ENCODE peak calls at places on chromosomes 2 and 18, in six cellular contexts. P is BE2C, N is AG04450, C is GM23338, O is body of pancreas, V is lung. X is an unnamed sample.
A peak's percentile ranks its signal among the peaks of the same experiment; 100 is the strongest.

GRCh38 chr2:73257425-73258125 is 23.5 kb downstream of the CCT7 start:
- DNase-seq in P (no peak), N (no peak), C (no peak), O (peak; percentile 30), V (no peak), X (no peak)

GRCh38 chr2:222479855-222480254 is 55.5 kb downstream of the SGPP2 start:
- DNase-seq in P (no peak), N (no peak), C (no peak), O (no peak), V (no peak), X (no peak)

GRCh38 chr2:58972737-58973136 is 731.6 kb upstream of the FANCL start:
- DNase-seq in P (no peak), N (no peak), C (no peak), O (no peak), V (no peak), X (no peak)

GRCh38 chr18:54444309-54444914 is 86.7 kb downstream of the C18orf54 start:
- DNase-seq in P (peak; percentile 26), N (peak; percentile 27), C (peak; percentile 87), O (peak; percentile 51), V (no peak), X (peak; percentile 51)

GRCh38 chr18:7021994-7022840 is 95.4 kb downstream of the LAMA1 start:
- DNase-seq in P (peak; percentile 32), N (no peak), C (no peak), O (peak; percentile 89), V (peak; percentile 49), X (peak; percentile 9)

GRCh38 chr2:188303363-188304031 is 11.8 kb downstream of the GULP1 start:
- DNase-seq in P (no peak), N (no peak), C (peak; percentile 92), O (no peak), V (no peak), X (peak; percentile 70)

GRCh38 chr2:28661589-28662001 is 90.0 kb upstream of the PPP1CB start:
- DNase-seq in P (peak; percentile 49), N (no peak), C (no peak), O (peak; percentile 84), V (peak; percentile 76), X (no peak)

GRCh38 chr2:102251042-102251848 is 60.1 kb upstream of the IL1RL1 start:
- DNase-seq in P (no peak), N (no peak), C (peak; percentile 83), O (peak; percentile 48), V (peak; percentile 55), X (no peak)

GRCh38 chr2:66730429-66730828 is 295.5 kb downstream of the MEIS1 start:
- DNase-seq in P (no peak), N (no peak), C (no peak), O (no peak), V (no peak), X (no peak)

GRCh38 chr2:235268535-235268934 is 225.3 kb upstream of the AGAP1 start:
- DNase-seq in P (no peak), N (peak; percentile 34), C (peak; percentile 22), O (no peak), V (no peak), X (no peak)

GRCh38 chr18:24862225-24862893 is 401.9 kb downstream of the HRH4 start:
- DNase-seq in P (no peak), N (no peak), C (peak; percentile 62), O (no peak), V (no peak), X (no peak)

GRCh38 chr18:75727479-75727878 is 300.0 kb upstream of the SMIM21 start:
- DNase-seq in P (peak; percentile 45), N (no peak), C (peak; percentile 86), O (peak; percentile 33), V (no peak), X (peak; percentile 3)

GRCh38 chr2:149166958-149167810 is 128.7 kb downstream of the LYPD6B start:
- DNase-seq in P (no peak), N (no peak), C (no peak), O (no peak), V (no peak), X (no peak)

GRCh38 chr2:206915136-206915535 is 24.2 kb upstream of the CPO start:
- DNase-seq in P (no peak), N (peak; percentile 49), C (no peak), O (no peak), V (no peak), X (peak; percentile 74)

GRCh38 chr2:46983065-46983801 is 67.6 kb upstream of the MCFD2 start:
- DNase-seq in P (no peak), N (no peak), C (no peak), O (peak; percentile 42), V (peak; percentile 38), X (no peak)

GRCh38 chr18:24398515-24398914 is 891 bp upstream of the OSBPL1A start:
- DNase-seq in P (no peak), N (no peak), C (peak; percentile 39), O (peak; percentile 5), V (no peak), X (peak; percentile 51)

GRCh38 chr2:943821-944220 is 6.8 kb upstream of the SNTG2 start:
- DNase-seq in P (no peak), N (no peak), C (no peak), O (no peak), V (peak; percentile 9), X (no peak)

GRCh38 chr2:44171018-44171417 is 2.3 kb downstream of the PPM1B start:
- DNase-seq in P (no peak), N (no peak), C (no peak), O (no peak), V (no peak), X (peak; percentile 24)

GRCh38 chr2:199404841-199405240 is 52.9 kb downstream of the SATB2 start:
- DNase-seq in P (no peak), N (no peak), C (no peak), O (no peak), V (no peak), X (peak; percentile 38)

GRCh38 chr2:217653240-217653639 is 349.6 kb downstream of the TNS1 start:
- DNase-seq in P (no peak), N (peak; percentile 55), C (no peak), O (peak; percentile 36), V (peak; percentile 40), X (peak; percentile 23)

GRCh38 chr2:195706161-195706900 is 49.3 kb downstream of the SLC39A10 start:
- DNase-seq in P (no peak), N (no peak), C (peak; percentile 70), O (no peak), V (no peak), X (no peak)

GRCh38 chr2:235665656-235666239 is 171.9 kb downstream of the AGAP1 start:
- DNase-seq in P (peak; percentile 38), N (no peak), C (peak; percentile 35), O (no peak), V (no peak), X (no peak)

GRCh38 chr2:221124542-221125235 is 447.4 kb downstream of the EPHA4 start:
- DNase-seq in P (no peak), N (no peak), C (peak; percentile 38), O (no peak), V (no peak), X (no peak)

GRCh38 chr18:40935423-40935822 is 1019.6 kb upstream of the PIK3C3 start:
- DNase-seq in P (no peak), N (no peak), C (peak; percentile 82), O (no peak), V (no peak), X (no peak)

GRCh38 chr18:26654173-26655009 is 106.0 kb upstream of the KCTD1 start:
- DNase-seq in P (no peak), N (no peak), C (no peak), O (no peak), V (no peak), X (no peak)

GRCh38 chr2:38794235-38794946 is 16.4 kb downstream of the GEMIN6 start:
- DNase-seq in P (no peak), N (no peak), C (no peak), O (no peak), V (no peak), X (no peak)

GRCh38 chr2:71531522-71532047 is 78.2 kb downstream of the DYSF start:
- DNase-seq in P (no peak), N (no peak), C (no peak), O (no peak), V (no peak), X (no peak)

GRCh38 chr2:150011336-150011735 is 423.8 kb upstream of the MMADHC start:
- DNase-seq in P (no peak), N (no peak), C (no peak), O (no peak), V (no peak), X (no peak)

GRCh38 chr2:241070811-241071676 is 31.0 kb downstream of the MTERF4 start:
- DNase-seq in P (no peak), N (no peak), C (no peak), O (no peak), V (no peak), X (no peak)

GRCh38 chr2:96594701-96595152 is 43.4 kb downstream of the KANSL3 start:
- DNase-seq in P (no peak), N (no peak), C (no peak), O (no peak), V (no peak), X (no peak)
- H3K4me3 ChIP-seq in P (no peak overlapping the region), N (no peak overlapping the region), C (no peak overlapping the region), O (no peak overlapping the region), V (no peak overlapping the region), X (no peak overlapping the region)

DNA sequence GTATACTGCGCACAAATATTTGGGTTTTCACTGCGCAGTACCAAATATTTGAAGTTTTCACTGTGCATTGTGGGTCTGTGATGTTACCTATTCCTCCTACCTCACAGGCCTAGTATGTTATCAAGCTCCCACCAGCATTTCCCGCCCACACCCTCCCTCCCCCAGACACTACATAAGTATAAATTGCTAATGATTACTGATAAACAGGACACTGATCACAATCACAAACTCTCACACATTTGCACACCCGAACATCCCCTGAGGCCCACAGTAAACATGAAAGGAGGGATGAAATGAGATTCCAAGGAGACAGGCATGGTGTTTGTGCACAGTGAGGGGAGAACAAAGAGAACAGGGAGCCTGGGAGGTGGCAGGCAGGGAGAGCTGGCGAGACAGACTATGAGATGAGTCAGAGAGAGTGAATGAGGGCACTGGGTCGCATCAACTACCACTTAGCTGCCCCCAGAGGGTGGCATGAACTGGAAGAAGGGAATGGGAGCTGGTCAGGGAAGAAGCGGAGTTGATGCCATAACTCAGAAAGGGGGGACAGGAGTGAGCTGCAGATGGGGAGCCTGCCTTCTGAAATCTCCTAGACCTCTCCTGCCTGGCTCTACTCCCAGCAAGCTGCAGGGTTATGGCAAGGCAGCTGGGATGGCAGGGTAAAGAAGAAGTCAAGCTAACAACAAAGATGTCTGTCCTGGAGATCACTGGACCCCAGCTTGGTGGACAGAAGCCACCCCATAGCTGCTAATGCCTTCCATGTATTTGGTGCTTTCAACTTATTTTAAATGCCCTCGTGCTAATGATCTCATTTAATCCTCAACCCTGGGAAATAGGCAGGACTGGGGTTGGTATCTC is 5.2 kb downstream of the KIF3C start:
- DNase-seq in P (peak; percentile 41), N (no peak), C (no peak), O (no peak), V (no peak), X (no peak)
- H3K4me3 ChIP-seq in P (no peak overlapping the region), N (peak overlapping the region; percentile 7), C (no peak overlapping the region), O (no peak overlapping the region), V (no peak overlapping the region), X (peak overlapping the region; percentile 16)

DNA sequence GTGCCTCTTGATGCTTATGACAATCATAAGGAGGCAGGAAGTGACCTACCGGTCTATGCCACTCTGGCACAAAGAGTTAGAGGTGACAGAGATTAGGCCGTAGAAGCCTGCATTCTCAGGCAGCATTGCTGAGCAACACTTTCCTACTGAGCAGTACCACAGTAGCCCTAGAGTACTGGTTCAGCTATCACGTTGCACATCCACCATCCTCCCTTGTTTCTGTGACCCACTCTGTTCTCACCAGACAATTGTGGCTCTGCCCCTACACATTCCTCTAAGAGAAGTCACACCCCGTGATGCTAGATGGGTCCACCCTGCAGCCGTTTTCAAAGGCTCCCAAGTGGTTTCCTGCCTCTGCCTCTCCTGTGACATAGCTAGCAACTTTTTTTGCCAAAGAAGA is 22.6 kb upstream of the SUCLG1 start:
- DNase-seq in P (no peak), N (no peak), C (no peak), O (no peak), V (no peak), X (no peak)
- H3K4me3 ChIP-seq in P (no peak overlapping the region), N (no peak overlapping the region), C (no peak overlapping the region), O (no peak overlapping the region), V (no peak overlapping the region), X (no peak overlapping the region)

GRCh38 chr18:57437782-57438668 is 2.9 kb downstream of the ONECUT2 start:
- DNase-seq in P (peak; percentile 88), N (no peak), C (peak; percentile 96), O (peak; percentile 74), V (no peak), X (no peak)
- H3K4me3 ChIP-seq in P (peak overlapping the region; percentile 81), N (no peak overlapping the region), C (peak overlapping the region; percentile 71), O (peak overlapping the region; percentile 16), V (no peak overlapping the region), X (no peak overlapping the region)

X was measured in astrocyte of the cerebellum.